ENCODE peak calls at places on chromosomes 7 and 10, in six cellular contexts. One of them, this sample, is unnamed.

GRCh38 chr7:92740713-92741126 is 95.7 kb downstream of the CDK6 start:
- DNase-seq in HepG2: no peak
- DNase-seq in K562: no peak
- DNase-seq in GM12878: no peak
- DNase-seq in H1: no peak
- DNase-seq in SK-N-SH: no peak
- DNase-seq in this sample: no peak

GRCh38 chr10:77501152-77501845 is 136.3 kb downstream of the KCNMA1 start:
- DNase-seq in H1: no peak
- DNase-seq in K562: no peak
- DNase-seq in SK-N-SH: no peak
- DNase-seq in GM12878: no peak
- DNase-seq in HepG2: no peak
- DNase-seq in this sample: no peak

GRCh38 chr7:101817031-101817929 is at the start of gene CUX1:
- DNase-seq in HepG2: peak; percentile 30
- DNase-seq in H1: no peak
- DNase-seq in GM12878: no peak
- DNase-seq in SK-N-SH: peak; percentile 75
- DNase-seq in K562: peak; percentile 41
- DNase-seq in this sample: peak; percentile 52

GRCh38 chr7:46695045-46695708 is 774.1 kb upstream of the IGFBP3 start:
- DNase-seq in SK-N-SH: no peak
- DNase-seq in K562: no peak
- DNase-seq in GM12878: no peak
- DNase-seq in H1: no peak
- DNase-seq in HepG2: peak; percentile 1
- DNase-seq in this sample: no peak

GRCh38 chr10:77080361-77081027 is 557.1 kb downstream of the KCNMA1 start:
- DNase-seq in GM12878: no peak
- DNase-seq in H1: no peak
- DNase-seq in SK-N-SH: no peak
- DNase-seq in K562: no peak
- DNase-seq in HepG2: no peak
- DNase-seq in this sample: no peak

GRCh38 chr7:155190608-155191536 is 106.8 kb upstream of the INSIG1 start:
- DNase-seq in K562: peak; percentile 92
- DNase-seq in H1: peak; percentile 95
- DNase-seq in HepG2: no peak
- DNase-seq in GM12878: no peak
- DNase-seq in SK-N-SH: peak; percentile 94
- DNase-seq in this sample: no peak

GRCh38 chr10:129769381-129770116 is 194.5 kb downstream of the EBF3 start:
- DNase-seq in GM12878: no peak
- DNase-seq in K562: no peak
- DNase-seq in SK-N-SH: no peak
- DNase-seq in H1: peak; percentile 32
- DNase-seq in HepG2: no peak
- DNase-seq in this sample: peak; percentile 32

GRCh38 chr7:41582116-41582515 is 120.8 kb downstream of the INHBA start:
- DNase-seq in SK-N-SH: no peak
- DNase-seq in H1: no peak
- DNase-seq in GM12878: no peak
- DNase-seq in HepG2: no peak
- DNase-seq in K562: no peak
- DNase-seq in this sample: no peak

GRCh38 chr7:98868450-98868849 is 1.4 kb downstream of the TMEM130 start:
- DNase-seq in HepG2: no peak
- DNase-seq in K562: no peak
- DNase-seq in SK-N-SH: no peak
- DNase-seq in GM12878: no peak
- DNase-seq in H1: no peak
- DNase-seq in this sample: peak; percentile 30

GRCh38 chr7:150322114-150322832 is 882 bp upstream of the LRRC61 start:
- DNase-seq in SK-N-SH: no peak
- DNase-seq in H1: no peak
- DNase-seq in GM12878: no peak
- DNase-seq in HepG2: peak; percentile 29
- DNase-seq in K562: peak; percentile 27
- DNase-seq in this sample: no peak

GRCh38 chr7:81075150-81075549 is 156.3 kb upstream of the SEMA3C start:
- DNase-seq in K562: no peak
- DNase-seq in SK-N-SH: no peak
- DNase-seq in HepG2: no peak
- DNase-seq in H1: no peak
- DNase-seq in GM12878: no peak
- DNase-seq in this sample: no peak

GRCh38 chr7:13641699-13642098 is 347.8 kb downstream of the ETV1 start:
- DNase-seq in GM12878: no peak
- DNase-seq in HepG2: no peak
- DNase-seq in K562: no peak
- DNase-seq in SK-N-SH: no peak
- DNase-seq in H1: no peak
- DNase-seq in this sample: no peak

GRCh38 chr10:14087585-14087984 is 243.1 kb downstream of the FRMD4A start:
- DNase-seq in HepG2: no peak
- DNase-seq in GM12878: no peak
- DNase-seq in K562: no peak
- DNase-seq in SK-N-SH: no peak
- DNase-seq in H1: no peak
- DNase-seq in this sample: no peak

GRCh38 chr10:61286695-61287094 is 166.5 kb downstream of the TMEM26 start:
- DNase-seq in H1: no peak
- DNase-seq in HepG2: no peak
- DNase-seq in K562: no peak
- DNase-seq in SK-N-SH: no peak
- DNase-seq in GM12878: peak; percentile 85
- DNase-seq in this sample: no peak

GRCh38 chr10:93379366-93380042 is 102.6 kb downstream of the MYOF start:
- DNase-seq in GM12878: no peak
- DNase-seq in H1: no peak
- DNase-seq in K562: no peak
- DNase-seq in SK-N-SH: no peak
- DNase-seq in HepG2: no peak
- DNase-seq in this sample: no peak

GRCh38 chr7:22444181-22444966 is 55.6 kb downstream of the STEAP1B start:
- DNase-seq in HepG2: peak; percentile 95
- DNase-seq in K562: no peak
- DNase-seq in GM12878: no peak
- DNase-seq in H1: no peak
- DNase-seq in SK-N-SH: no peak
- DNase-seq in this sample: no peak

GRCh38 chr7:28507538-28508282 is 95.4 kb downstream of the CREB5 start:
- DNase-seq in GM12878: no peak
- DNase-seq in K562: no peak
- DNase-seq in HepG2: no peak
- DNase-seq in H1: no peak
- DNase-seq in SK-N-SH: no peak
- DNase-seq in this sample: no peak

GRCh38 chr7:28505861-28506260 is 93.5 kb downstream of the CREB5 start:
- DNase-seq in GM12878: no peak
- DNase-seq in HepG2: no peak
- DNase-seq in SK-N-SH: no peak
- DNase-seq in K562: no peak
- DNase-seq in H1: no peak
- DNase-seq in this sample: no peak

GRCh38 chr7:28510022-28510367 is 97.7 kb downstream of the CREB5 start:
- DNase-seq in GM12878: no peak
- DNase-seq in H1: no peak
- DNase-seq in SK-N-SH: no peak
- DNase-seq in HepG2: no peak
- DNase-seq in K562: no peak
- DNase-seq in this sample: no peak

GRCh38 chr7:28512648-28513435 is 100.5 kb downstream of the CREB5 start:
- DNase-seq in SK-N-SH: no peak
- DNase-seq in H1: no peak
- DNase-seq in HepG2: no peak
- DNase-seq in K562: no peak
- DNase-seq in GM12878: no peak
- DNase-seq in this sample: no peak

DNA sequence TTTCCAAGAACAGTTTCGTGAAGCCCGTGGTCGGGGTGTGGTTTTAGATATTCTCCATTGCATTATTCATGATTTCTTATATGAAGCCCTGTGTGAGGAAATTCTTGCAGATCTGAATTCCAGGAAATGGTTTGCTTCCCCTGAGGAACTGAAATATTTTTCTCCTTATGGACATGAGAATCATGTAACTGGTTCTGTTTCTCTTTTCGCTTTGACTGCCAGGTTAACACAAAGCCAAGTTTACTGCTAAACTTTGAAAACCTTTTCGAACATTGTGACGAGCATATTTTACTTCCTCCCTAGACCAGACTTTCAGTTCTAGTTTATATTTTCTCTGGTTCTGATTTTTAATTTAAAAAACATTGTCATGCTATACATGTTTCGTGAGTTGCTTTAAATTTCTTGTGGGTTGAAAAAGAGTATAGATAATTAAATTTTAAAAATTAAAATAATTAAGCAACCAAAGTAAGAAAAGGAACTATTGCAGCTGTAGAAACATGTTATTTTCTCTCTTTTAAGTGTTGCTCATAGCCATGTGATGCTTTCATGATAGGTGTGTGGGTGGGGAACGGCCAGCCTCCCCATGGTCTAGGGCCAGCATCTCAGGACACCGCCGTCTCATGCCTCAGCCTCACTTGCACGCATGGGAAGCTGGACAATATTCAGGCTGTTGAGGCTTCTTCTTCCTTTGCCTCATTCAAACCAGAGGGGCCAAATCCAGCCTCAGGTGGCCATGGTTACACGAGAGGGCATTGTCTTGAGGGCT is 97.1 kb downstream of the CREB5 start:
- DNase-seq in SK-N-SH: no peak
- DNase-seq in K562: no peak
- DNase-seq in HepG2: no peak
- DNase-seq in GM12878: peak; percentile 45
- DNase-seq in H1: no peak
- DNase-seq in this sample: no peak
- H3K27ac ChIP-seq in SK-N-SH: no peak overlapping the region
- H3K27ac ChIP-seq in K562: no peak overlapping the region
- H3K27ac ChIP-seq in HepG2: no peak overlapping the region
- H3K27ac ChIP-seq in GM12878: peak overlapping the region; percentile 70
- H3K27ac ChIP-seq in H1: no peak overlapping the region
- H3K27ac ChIP-seq in this sample: no peak overlapping the region

DNA sequence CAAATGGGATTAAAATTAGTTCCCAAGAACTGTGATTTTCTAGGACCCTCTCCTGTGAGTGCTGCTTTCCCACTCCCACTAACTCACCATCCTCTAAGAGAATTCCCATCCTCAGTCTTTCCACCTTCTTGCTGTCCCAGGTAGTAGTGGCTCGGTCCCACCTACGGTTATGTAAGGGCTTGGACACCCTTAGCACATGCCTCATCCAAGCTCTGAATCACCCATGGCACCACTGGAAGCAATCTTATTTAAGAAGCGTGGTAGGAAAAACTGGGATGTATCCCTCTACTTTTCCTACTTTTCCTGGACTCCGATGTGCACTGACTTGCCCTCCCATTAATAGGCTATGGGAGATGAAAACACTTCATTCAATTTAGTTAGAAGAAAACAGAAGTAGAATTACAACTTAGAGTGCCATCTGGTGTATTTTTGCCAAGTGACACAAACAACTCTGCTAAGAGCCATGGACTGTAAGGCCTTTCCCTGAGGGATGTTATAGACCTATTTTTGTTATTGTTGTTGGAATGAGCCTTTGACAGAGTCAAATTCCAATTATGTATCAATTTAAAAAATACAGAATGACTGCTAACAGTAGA is 13.7 kb upstream of the ANKRD22 start:
- DNase-seq in SK-N-SH: no peak
- DNase-seq in H1: no peak
- DNase-seq in HepG2: no peak
- DNase-seq in GM12878: no peak
- DNase-seq in K562: no peak
- DNase-seq in this sample: peak; percentile 48
- TF ChIP-seq GABPA in SK-N-SH: no peak
- TF ChIP-seq GABPA in H1: no peak
- TF ChIP-seq GABPA in HepG2: no peak
- TF ChIP-seq GABPA in GM12878: no peak
- TF ChIP-seq GABPA in K562: no peak
- TF ChIP-seq GABPA in this sample: no peak

GRCh38 chr10:79140083-79140793 is 71.5 kb downstream of the ZMIZ1 start:
- DNase-seq in HepG2: no peak
- DNase-seq in K562: no peak
- DNase-seq in SK-N-SH: no peak
- DNase-seq in H1: no peak
- DNase-seq in GM12878: no peak
- DNase-seq in this sample: no peak
- H3K27ac ChIP-seq in HepG2: no peak overlapping the region
- H3K27ac ChIP-seq in K562: no peak overlapping the region
- H3K27ac ChIP-seq in SK-N-SH: peak overlapping the region; percentile 58
- H3K27ac ChIP-seq in H1: no peak overlapping the region
- H3K27ac ChIP-seq in GM12878: no peak overlapping the region
- H3K27ac ChIP-seq in this sample: no peak overlapping the region

DNA sequence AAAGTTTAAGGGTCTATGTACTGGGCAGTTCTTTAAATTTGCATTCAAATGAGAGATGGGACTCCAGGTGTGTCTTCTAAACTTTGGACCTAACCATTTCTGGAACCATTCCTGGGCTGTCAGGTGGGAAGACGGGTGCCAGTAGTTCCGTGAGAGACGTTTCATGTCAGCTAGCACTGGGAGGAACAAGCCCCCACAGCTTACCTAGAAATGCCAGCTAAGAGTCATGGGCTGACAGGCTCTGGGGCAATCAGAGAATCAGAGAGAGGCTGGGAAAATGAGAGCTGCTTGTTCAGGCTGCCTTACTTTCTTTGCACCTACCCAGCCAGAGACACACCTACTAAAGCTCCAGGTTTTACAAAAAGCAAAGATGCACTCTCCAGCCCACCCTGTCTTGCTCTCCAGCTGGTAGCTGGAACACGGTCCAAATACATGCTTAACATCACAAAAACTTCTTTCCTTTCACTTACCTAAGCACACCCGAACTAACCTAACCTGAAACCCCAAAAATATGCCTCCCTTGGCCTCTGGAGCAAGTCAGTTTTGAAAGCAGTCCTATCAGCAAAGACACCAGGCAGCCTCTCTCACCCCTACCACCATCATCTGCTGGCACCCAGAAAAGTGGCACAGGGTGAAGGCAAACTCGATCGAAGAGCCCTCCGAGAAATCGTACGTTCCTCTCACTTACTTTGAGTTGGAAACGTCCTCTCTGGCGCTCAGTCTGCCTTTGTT is 616 bp downstream of the PTN start:
- DNase-seq in K562: no peak
- DNase-seq in SK-N-SH: no peak
- DNase-seq in H1: no peak
- DNase-seq in GM12878: no peak
- DNase-seq in HepG2: no peak
- DNase-seq in this sample: no peak
- TF ChIP-seq GABPA in K562: no peak
- TF ChIP-seq GABPA in SK-N-SH: no peak
- TF ChIP-seq GABPA in H1: no peak
- TF ChIP-seq GABPA in GM12878: no peak
- TF ChIP-seq GABPA in HepG2: no peak
- TF ChIP-seq GABPA in this sample: no peak

This sample was measured in HL-60.